ENCODE peak calls at places on chromosomes 13 and 19, in nine cellular contexts. D is substantia nigra, N is Peyer's patch, X is GM23248, Y is mammary epithelial cell, Q is fibroblast of lung, V is RWPE1, U is HL-60, O is PC-9. M is an unnamed sample.

GRCh38 chr19:44010468-44010867 is 7.7 kb downstream of the ZNF230 start:
- DNase-seq in D (no peak), O (no peak), Y (no peak), U (no peak), V (no peak), X (no peak), Q (no peak), N (no peak), M (no peak)

GRCh38 chr13:25237083-25237482 is 50.2 kb downstream of the MTMR6 start:
- DNase-seq in O (no peak), Q (no peak), N (no peak), V (no peak), D (no peak), X (no peak), U (no peak), Y (no peak), M (no peak)

GRCh38 chr19:19599190-19599535 is 19.3 kb downstream of the PBX4 start:
- DNase-seq in D (no peak), Q (no peak), N (no peak), O (no peak), U (no peak), Y (no peak), X (no peak), V (no peak), M (no peak)

GRCh38 chr19:533485-534058 is 2.0 kb downstream of the CDC34 start:
- DNase-seq in Q (no peak), N (no peak), X (peak; percentile 34), V (no peak), Y (no peak), U (no peak), O (no peak), D (no peak), M (no peak)

GRCh38 chr19:5050016-5050656 is 81.2 kb downstream of the KDM4B start:
- DNase-seq in Y (no peak), X (no peak), U (no peak), V (no peak), D (no peak), O (no peak), N (no peak), Q (no peak), M (no peak)

GRCh38 chr13:28159057-28159456 is 20.7 kb downstream of the PAN3 start:
- DNase-seq in Q (no peak), Y (no peak), O (no peak), V (no peak), D (no peak), N (no peak), U (no peak), X (no peak), M (no peak)

GRCh38 chr19:6662692-6663091 is 7.3 kb downstream of the TNFSF14 start:
- DNase-seq in V (no peak), X (no peak), Y (no peak), U (no peak), N (no peak), Q (no peak), O (no peak), D (no peak), M (no peak)

GRCh38 chr13:76798037-76798436 is 88.2 kb downstream of the KCTD12 start:
- DNase-seq in O (no peak), U (peak; percentile 54), X (peak; percentile 17), Q (no peak), Y (no peak), D (no peak), N (no peak), V (no peak), M (no peak)

GRCh38 chr13:113897966-113898365 is 34.1 kb upstream of the GAS6 start:
- DNase-seq in V (no peak), U (no peak), Q (peak; percentile 69), O (no peak), N (no peak), X (no peak), D (no peak), Y (no peak), M (no peak)

GRCh38 chr13:106873810-106874209 is 305.9 kb upstream of the ARGLU1 start:
- DNase-seq in X (no peak), U (no peak), Q (no peak), D (no peak), V (no peak), N (no peak), O (no peak), Y (no peak), M (no peak)

GRCh38 chr13:40624338-40624737 is 42.1 kb downstream of the FOXO1 start:
- DNase-seq in Q (peak; percentile 31), Y (peak; percentile 36), D (no peak), X (peak; percentile 43), N (no peak), V (peak; percentile 19), U (no peak), O (no peak), M (no peak)

GRCh38 chr13:76656496-76656895 is 229.7 kb downstream of the KCTD12 start:
- DNase-seq in U (no peak), V (no peak), Y (no peak), Q (no peak), X (no peak), D (no peak), N (no peak), O (no peak), M (no peak)

GRCh38 chr19:12884926-12885748 is 1.9 kb downstream of the KLF1 start:
- DNase-seq in U (peak; percentile 96), O (peak; percentile 97), D (peak; percentile 77), Y (peak; percentile 80), N (peak; percentile 90), V (peak; percentile 66), Q (peak; percentile 43), X (peak; percentile 75), M (peak; percentile 92)

GRCh38 chr19:35995655-35995993 is 636 bp downstream of the SDHAF1 start:
- DNase-seq in Y (peak; percentile 44), N (peak; percentile 65), U (peak; percentile 26), O (no peak), D (peak; percentile 44), X (peak; percentile 72), V (peak; percentile 51), Q (peak; percentile 18), M (peak; percentile 73)

GRCh38 chr19:3673506-3674439 is 26.5 kb downstream of the PIP5K1C start:
- DNase-seq in X (no peak), D (no peak), N (no peak), O (no peak), V (no peak), Q (no peak), U (no peak), Y (no peak), M (no peak)

GRCh38 chr19:368624-369020 is 24.0 kb upstream of the MIER2 start:
- DNase-seq in Q (no peak), O (no peak), U (no peak), D (no peak), X (no peak), N (peak; percentile 5), V (no peak), Y (no peak), M (no peak)

GRCh38 chr13:47897411-47898050 is 103.5 kb downstream of the SUCLA2 start:
- DNase-seq in Y (peak; percentile 71), V (peak; percentile 26), N (no peak), O (peak; percentile 31), X (peak; percentile 67), U (no peak), D (peak; percentile 17), Q (peak; percentile 86), M (no peak)

GRCh38 chr13:72851678-72852014 is 69.7 kb downstream of the PIBF1 start:
- DNase-seq in Y (no peak), Q (no peak), V (no peak), O (no peak), D (no peak), X (no peak), N (no peak), U (no peak), M (no peak)

DNA sequence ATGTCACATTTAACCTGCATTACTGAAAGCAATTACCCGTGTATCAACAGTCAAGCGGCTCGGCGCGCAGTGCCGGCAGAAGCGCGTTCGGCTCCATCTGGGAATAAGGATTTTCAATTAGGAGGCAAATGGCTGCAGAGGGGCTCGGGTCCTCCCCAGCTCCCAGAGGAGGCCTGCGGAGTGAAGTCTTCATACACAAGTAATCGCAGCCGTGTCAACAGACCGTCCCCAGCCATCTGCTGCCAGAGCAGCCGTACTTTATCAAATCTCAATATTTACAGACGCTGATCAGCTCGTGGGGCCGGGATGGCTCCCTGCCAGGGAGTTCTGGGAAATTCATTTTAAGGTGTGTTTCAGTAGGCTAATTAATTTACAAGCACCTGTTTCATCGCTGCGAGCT is 252.5 kb downstream of the TEX29 start:
- DNase-seq in V (no peak), Y (no peak), Q (no peak), X (no peak), U (no peak), O (no peak), N (peak; percentile 65), D (no peak), M (peak; percentile 78)
- H3K27ac ChIP-seq in V (no peak overlapping the region), Y (no peak overlapping the region), Q (no peak overlapping the region), X (no peak overlapping the region), U (no peak overlapping the region), O (no peak overlapping the region), N (no peak overlapping the region), D (no peak overlapping the region), M (no peak overlapping the region)

GRCh38 chr13:79496188-79496587 is 15.2 kb downstream of the NDFIP2 start:
- DNase-seq in Q (no peak), N (no peak), U (no peak), V (no peak), D (no peak), O (no peak), Y (no peak), X (no peak), M (no peak)
- H3K27ac ChIP-seq in Q (no peak overlapping the region), N (no peak overlapping the region), U (no peak overlapping the region), V (no peak overlapping the region), D (no peak overlapping the region), O (no peak overlapping the region), Y (no peak overlapping the region), X (no peak overlapping the region), M (no peak overlapping the region)

DNA sequence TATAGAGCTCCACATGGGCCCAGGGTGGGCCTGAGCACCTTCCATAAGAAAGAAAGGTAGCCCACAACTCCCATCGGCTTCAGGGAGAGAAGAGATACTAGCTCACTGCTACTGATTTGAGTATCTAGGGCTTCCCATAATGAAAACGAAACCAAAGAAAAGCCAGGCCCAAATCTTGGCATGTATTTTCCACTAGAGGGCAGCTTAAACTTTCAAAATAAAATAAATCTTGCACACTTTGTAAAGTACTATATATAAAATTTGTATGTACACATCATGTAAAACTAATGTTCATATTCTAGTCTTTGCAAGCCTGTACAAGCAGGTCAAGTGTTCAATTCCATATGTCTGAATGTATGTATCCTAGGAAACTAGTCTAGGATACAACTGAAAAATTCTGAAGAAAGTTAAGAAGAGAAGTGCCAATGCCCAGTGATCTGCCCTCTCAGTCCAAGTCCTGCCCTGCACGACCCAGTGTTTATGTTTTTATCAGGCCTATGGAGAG is 475.9 kb downstream of the UQCRFS1 start:
- DNase-seq in Y (peak; percentile 28), X (peak; percentile 75), O (no peak), D (no peak), V (peak; percentile 20), N (no peak), Q (peak; percentile 18), U (no peak), M (no peak)
- H3K27ac ChIP-seq in Y (no peak overlapping the region), X (no peak overlapping the region), O (no peak overlapping the region), D (no peak overlapping the region), V (no peak overlapping the region), N (no peak overlapping the region), Q (no peak overlapping the region), U (no peak overlapping the region), M (no peak overlapping the region)

DNA sequence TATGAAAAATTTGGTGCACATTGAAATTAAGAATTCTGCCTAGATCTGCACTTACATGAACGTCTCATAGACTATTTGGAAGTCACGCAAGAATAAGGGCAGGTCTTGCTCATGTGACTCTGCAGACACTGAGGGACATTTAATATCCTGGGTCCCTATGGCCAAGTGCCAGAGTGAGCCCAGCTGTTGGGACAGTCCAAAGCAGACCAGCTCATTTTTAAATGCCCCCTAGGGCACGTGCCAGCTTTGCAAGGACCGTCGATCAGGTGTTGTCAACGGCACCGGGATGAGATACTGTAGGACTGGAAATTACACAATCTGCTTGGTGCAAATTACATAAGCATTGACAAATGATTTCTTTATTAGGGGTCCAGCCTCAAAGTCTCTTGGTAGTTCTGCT is 293.6 kb downstream of the TEX29 start:
- DNase-seq in U (no peak), D (no peak), Q (no peak), Y (no peak), V (no peak), O (no peak), X (no peak), N (no peak), M (no peak)
- H3K27ac ChIP-seq in U (no peak overlapping the region), D (no peak overlapping the region), Q (no peak overlapping the region), Y (no peak overlapping the region), V (no peak overlapping the region), O (no peak overlapping the region), X (no peak overlapping the region), N (no peak overlapping the region), M (no peak overlapping the region)